ENCODE peak calls at places on chromosomes 5 and 9, in nine cellular contexts. One of them, this sample, is unnamed.

GRCh38 chr5:139863361-139863760 is 67.8 kb downstream of the PSD2 start:
- DNase-seq in WTC11: no peak
- DNase-seq in activated naive CD8-positive, alpha-beta T cell treated with anti-CD3 and anti-CD28 coated beads, Interleukin-2, amount 50 U/mL, for 16 hours: no peak
- DNase-seq in HCT116: no peak
- DNase-seq in lower leg skin: no peak
- DNase-seq in cardiac fibroblast: peak
- DNase-seq in HEK293T: no peak
- DNase-seq in PC-9: no peak
- DNase-seq in T-helper 1 cell: no peak
- DNase-seq in this sample: no peak

GRCh38 chr5:33482335-33482734 is 41.6 kb downstream of the TARS1 start:
- DNase-seq in PC-9: no peak
- DNase-seq in HEK293T: no peak
- DNase-seq in cardiac fibroblast: no peak
- DNase-seq in T-helper 1 cell: no peak
- DNase-seq in activated naive CD8-positive, alpha-beta T cell treated with anti-CD3 and anti-CD28 coated beads, Interleukin-2, amount 50 U/mL, for 16 hours: no peak
- DNase-seq in lower leg skin: no peak
- DNase-seq in HCT116: no peak
- DNase-seq in WTC11: peak
- DNase-seq in this sample: no peak

GRCh38 chr9:108815156-108815555 is 40.6 kb downstream of the ACTL7B start:
- DNase-seq in activated naive CD8-positive, alpha-beta T cell treated with anti-CD3 and anti-CD28 coated beads, Interleukin-2, amount 50 U/mL, for 16 hours: no peak
- DNase-seq in WTC11: no peak
- DNase-seq in PC-9: no peak
- DNase-seq in T-helper 1 cell: no peak
- DNase-seq in lower leg skin: no peak
- DNase-seq in HEK293T: no peak
- DNase-seq in HCT116: peak
- DNase-seq in cardiac fibroblast: no peak
- DNase-seq in this sample: no peak

GRCh38 chr9:129411501-129412175 is 209.3 kb downstream of the C9orf50 start:
- DNase-seq in lower leg skin: no peak
- DNase-seq in PC-9: no peak
- DNase-seq in cardiac fibroblast: no peak
- DNase-seq in activated naive CD8-positive, alpha-beta T cell treated with anti-CD3 and anti-CD28 coated beads, Interleukin-2, amount 50 U/mL, for 16 hours: no peak
- DNase-seq in T-helper 1 cell: no peak
- DNase-seq in HEK293T: no peak
- DNase-seq in WTC11: no peak
- DNase-seq in HCT116: no peak
- DNase-seq in this sample: no peak

GRCh38 chr5:140356878-140357730 is 2.9 kb upstream of the SLC4A9 start:
- DNase-seq in WTC11: no peak
- DNase-seq in HEK293T: no peak
- DNase-seq in cardiac fibroblast: no peak
- DNase-seq in activated naive CD8-positive, alpha-beta T cell treated with anti-CD3 and anti-CD28 coated beads, Interleukin-2, amount 50 U/mL, for 16 hours: no peak
- DNase-seq in T-helper 1 cell: no peak
- DNase-seq in HCT116: no peak
- DNase-seq in PC-9: no peak
- DNase-seq in lower leg skin: no peak
- DNase-seq in this sample: no peak

GRCh38 chr9:22447607-22448305 is 1.1 kb downstream of the DMRTA1 start:
- DNase-seq in cardiac fibroblast: no peak
- DNase-seq in WTC11: no peak
- DNase-seq in HCT116: no peak
- DNase-seq in T-helper 1 cell: no peak
- DNase-seq in HEK293T: no peak
- DNase-seq in activated naive CD8-positive, alpha-beta T cell treated with anti-CD3 and anti-CD28 coated beads, Interleukin-2, amount 50 U/mL, for 16 hours: no peak
- DNase-seq in PC-9: no peak
- DNase-seq in lower leg skin: no peak
- DNase-seq in this sample: no peak

GRCh38 chr5:176732736-176733585 is 77.4 kb upstream of the UNC5A start:
- DNase-seq in PC-9: no peak
- DNase-seq in HCT116: no peak
- DNase-seq in HEK293T: no peak
- DNase-seq in lower leg skin: no peak
- DNase-seq in WTC11: peak
- DNase-seq in activated naive CD8-positive, alpha-beta T cell treated with anti-CD3 and anti-CD28 coated beads, Interleukin-2, amount 50 U/mL, for 16 hours: no peak
- DNase-seq in cardiac fibroblast: no peak
- DNase-seq in T-helper 1 cell: no peak
- DNase-seq in this sample: peak

GRCh38 chr5:16456103-16456832 is 9.3 kb downstream of the ZNF622 start:
- DNase-seq in WTC11: no peak
- DNase-seq in HCT116: peak
- DNase-seq in PC-9: peak
- DNase-seq in T-helper 1 cell: peak
- DNase-seq in cardiac fibroblast: peak
- DNase-seq in HEK293T: peak
- DNase-seq in activated naive CD8-positive, alpha-beta T cell treated with anti-CD3 and anti-CD28 coated beads, Interleukin-2, amount 50 U/mL, for 16 hours: no peak
- DNase-seq in lower leg skin: peak
- DNase-seq in this sample: peak

GRCh38 chr5:3602713-3603502 is 7.3 kb downstream of the IRX1 start:
- DNase-seq in WTC11: peak
- DNase-seq in PC-9: no peak
- DNase-seq in cardiac fibroblast: peak
- DNase-seq in activated naive CD8-positive, alpha-beta T cell treated with anti-CD3 and anti-CD28 coated beads, Interleukin-2, amount 50 U/mL, for 16 hours: no peak
- DNase-seq in T-helper 1 cell: no peak
- DNase-seq in HCT116: no peak
- DNase-seq in HEK293T: no peak
- DNase-seq in lower leg skin: no peak
- DNase-seq in this sample: peak

GRCh38 chr5:1883120-1883924 is 597 bp upstream of the IRX4 start:
- DNase-seq in activated naive CD8-positive, alpha-beta T cell treated with anti-CD3 and anti-CD28 coated beads, Interleukin-2, amount 50 U/mL, for 16 hours: no peak
- DNase-seq in HEK293T: peak
- DNase-seq in PC-9: no peak
- DNase-seq in WTC11: peak
- DNase-seq in T-helper 1 cell: no peak
- DNase-seq in cardiac fibroblast: no peak
- DNase-seq in HCT116: no peak
- DNase-seq in lower leg skin: no peak
- DNase-seq in this sample: peak

GRCh38 chr5:172179032-172179989 is 8.7 kb downstream of the STK10 start:
- DNase-seq in T-helper 1 cell: peak
- DNase-seq in WTC11: no peak
- DNase-seq in lower leg skin: no peak
- DNase-seq in cardiac fibroblast: peak
- DNase-seq in HCT116: no peak
- DNase-seq in activated naive CD8-positive, alpha-beta T cell treated with anti-CD3 and anti-CD28 coated beads, Interleukin-2, amount 50 U/mL, for 16 hours: no peak
- DNase-seq in PC-9: no peak
- DNase-seq in HEK293T: no peak
- DNase-seq in this sample: no peak

GRCh38 chr9:117825609-117826347 is 121.6 kb downstream of the TLR4 start:
- DNase-seq in PC-9: no peak
- DNase-seq in lower leg skin: no peak
- DNase-seq in cardiac fibroblast: no peak
- DNase-seq in HCT116: no peak
- DNase-seq in T-helper 1 cell: peak
- DNase-seq in WTC11: no peak
- DNase-seq in activated naive CD8-positive, alpha-beta T cell treated with anti-CD3 and anti-CD28 coated beads, Interleukin-2, amount 50 U/mL, for 16 hours: no peak
- DNase-seq in HEK293T: no peak
- DNase-seq in this sample: no peak

GRCh38 chr9:4750021-4750673 is 9.1 kb upstream of the AK3 start:
- DNase-seq in lower leg skin: no peak
- DNase-seq in T-helper 1 cell: peak
- DNase-seq in PC-9: no peak
- DNase-seq in activated naive CD8-positive, alpha-beta T cell treated with anti-CD3 and anti-CD28 coated beads, Interleukin-2, amount 50 U/mL, for 16 hours: no peak
- DNase-seq in WTC11: no peak
- DNase-seq in HEK293T: no peak
- DNase-seq in HCT116: no peak
- DNase-seq in cardiac fibroblast: peak
- DNase-seq in this sample: no peak

GRCh38 chr5:82421119-82421518 is 143.0 kb upstream of the RPS23 start:
- DNase-seq in activated naive CD8-positive, alpha-beta T cell treated with anti-CD3 and anti-CD28 coated beads, Interleukin-2, amount 50 U/mL, for 16 hours: no peak
- DNase-seq in lower leg skin: no peak
- DNase-seq in HCT116: peak
- DNase-seq in HEK293T: no peak
- DNase-seq in PC-9: peak
- DNase-seq in T-helper 1 cell: no peak
- DNase-seq in WTC11: no peak
- DNase-seq in cardiac fibroblast: peak
- DNase-seq in this sample: no peak

GRCh38 chr5:134460551-134460950 is 48.9 kb upstream of the CDKN2AIPNL start:
- DNase-seq in lower leg skin: no peak
- DNase-seq in T-helper 1 cell: no peak
- DNase-seq in activated naive CD8-positive, alpha-beta T cell treated with anti-CD3 and anti-CD28 coated beads, Interleukin-2, amount 50 U/mL, for 16 hours: no peak
- DNase-seq in PC-9: no peak
- DNase-seq in HEK293T: no peak
- DNase-seq in HCT116: no peak
- DNase-seq in WTC11: no peak
- DNase-seq in cardiac fibroblast: no peak
- DNase-seq in this sample: no peak

GRCh38 chr5:103502651-103503050 is 59.9 kb downstream of the NUDT12 start:
- DNase-seq in HEK293T: no peak
- DNase-seq in lower leg skin: no peak
- DNase-seq in cardiac fibroblast: no peak
- DNase-seq in T-helper 1 cell: no peak
- DNase-seq in WTC11: no peak
- DNase-seq in activated naive CD8-positive, alpha-beta T cell treated with anti-CD3 and anti-CD28 coated beads, Interleukin-2, amount 50 U/mL, for 16 hours: no peak
- DNase-seq in PC-9: no peak
- DNase-seq in HCT116: no peak
- DNase-seq in this sample: no peak

This sample was measured in nephron progenitor cell.